ENCODE peak calls at places on chromosomes 13 and 19, in four cellular contexts. W, O, H and K are unnamed samples.
A peak's percentile ranks its signal among the peaks of the same experiment; 100 is the strongest.

GRCh38 chr13:36453518-36453917 is 21.2 kb downstream of the CCNA1 start:
- DNase-seq in W (no peak), O (no peak), H (no peak), K (no peak)

GRCh38 chr19:44576843-44577565 is 36.4 kb upstream of the IGSF23 start:
- DNase-seq in W (no peak), O (no peak), H (no peak), K (peak; percentile 76)

GRCh38 chr13:108586826-108587225 is 42.6 kb upstream of the MYO16 start:
- DNase-seq in W (no peak), O (no peak), H (no peak), K (no peak)

GRCh38 chr19:16756649-16757048 is 37.0 kb downstream of the NWD1 start:
- DNase-seq in W (no peak), O (no peak), H (no peak), K (no peak)

GRCh38 chr13:27933580-27934328 is 14.0 kb downstream of the PDX1 start:
- DNase-seq in W (no peak), O (no peak), H (no peak), K (no peak)

GRCh38 chr13:23794267-23795161 is 94.7 kb downstream of the MIPEP start:
- DNase-seq in W (no peak), O (no peak), H (no peak), K (no peak)

GRCh38 chr19:30087381-30088138 is 145.5 kb downstream of the URI1 start:
- DNase-seq in W (no peak), O (no peak), H (no peak), K (no peak)

GRCh38 chr19:4556574-4557185 is 2.8 kb downstream of the SEMA6B start:
- DNase-seq in W (no peak), O (no peak), H (no peak), K (no peak)

GRCh38 chr19:14972676-14973075 is 7.0 kb downstream of the SLC1A6 start:
- DNase-seq in W (no peak), O (no peak), H (no peak), K (no peak)

GRCh38 chr19:44607049-44607448 is 6.3 kb upstream of the IGSF23 start:
- DNase-seq in W (no peak), O (no peak), H (no peak), K (peak; percentile 19)

GRCh38 chr19:8517551-8518442 is 3.8 kb upstream of the ZNF414 start:
- DNase-seq in W (no peak), O (no peak), H (peak; percentile 20), K (no peak)

GRCh38 chr13:81089758-81090157 is 748.8 kb upstream of the SPRY2 start:
- DNase-seq in W (no peak), O (no peak), H (no peak), K (no peak)

GRCh38 chr19:2451741-2452140 is 5.0 kb downstream of the LMNB2 start:
- DNase-seq in W (no peak), O (no peak), H (no peak), K (no peak)

GRCh38 chr13:41463823-41464602 is 6.7 kb downstream of the RGCC start:
- DNase-seq in W (no peak), O (no peak), H (no peak), K (no peak)

GRCh38 chr13:20658451-20658850 is 45.0 kb upstream of the IL17D start:
- DNase-seq in W (no peak), O (no peak), H (no peak), K (no peak)

GRCh38 chr13:99756281-99756680 is 215.3 kb downstream of the ZIC5 start:
- DNase-seq in W (no peak), O (no peak), H (no peak), K (no peak)

GRCh38 chr13:97267418-97268059 is 45.4 kb downstream of the MBNL2 start:
- DNase-seq in W (peak; percentile 48), O (no peak), H (no peak), K (no peak)

GRCh38 chr13:90447735-90448103 is 899.8 kb upstream of the MIR17HG start:
- DNase-seq in W (no peak), O (no peak), H (no peak), K (no peak)

GRCh38 chr13:31310356-31310755 is 110.6 kb downstream of the B3GLCT start:
- DNase-seq in W (no peak), O (no peak), H (no peak), K (no peak)

DNA sequence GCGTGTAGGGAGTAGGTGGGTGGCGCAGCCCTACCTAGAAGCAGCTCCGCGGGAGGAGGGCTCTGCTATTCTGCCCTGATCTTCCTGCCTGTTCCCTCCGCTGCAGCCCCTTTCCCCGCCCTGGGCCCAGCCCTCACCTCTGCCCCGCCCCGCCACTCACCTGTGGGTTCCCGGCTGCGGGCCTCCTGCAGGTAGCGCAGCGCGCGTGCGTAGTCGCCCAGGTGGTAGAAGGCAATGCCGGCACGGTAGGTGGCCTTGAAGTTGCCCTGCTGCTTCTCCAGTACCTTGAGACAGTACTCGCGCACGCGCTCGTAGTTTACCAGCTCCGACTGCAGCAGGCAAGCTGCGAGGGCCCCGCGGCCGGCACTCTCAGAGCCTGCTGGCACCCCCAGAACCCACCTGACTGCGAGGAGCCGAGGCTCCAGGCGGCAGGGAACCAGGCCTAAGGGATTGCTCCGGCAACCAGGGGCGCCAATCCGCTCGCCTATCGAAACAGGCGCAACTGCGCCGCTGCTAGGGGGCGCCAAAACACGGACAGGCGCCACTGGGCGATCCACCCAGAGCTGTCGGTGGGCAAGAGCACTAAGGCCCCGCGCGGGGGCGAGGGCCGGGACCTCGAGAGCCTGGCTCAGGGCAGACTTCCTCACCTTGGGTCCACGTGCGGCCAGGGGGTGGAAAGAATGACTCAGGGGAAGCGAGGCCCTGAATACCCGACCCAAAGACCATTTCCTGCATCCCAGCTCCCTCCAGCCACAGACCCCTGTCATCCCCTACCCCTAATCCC is 965 bp downstream of the TTC9B start:
- DNase-seq in W (no peak), O (no peak), H (no peak), K (no peak)
- TF ChIP-seq CTCF in W (no peak), O (no peak), H (no peak), K (no peak)

DNA sequence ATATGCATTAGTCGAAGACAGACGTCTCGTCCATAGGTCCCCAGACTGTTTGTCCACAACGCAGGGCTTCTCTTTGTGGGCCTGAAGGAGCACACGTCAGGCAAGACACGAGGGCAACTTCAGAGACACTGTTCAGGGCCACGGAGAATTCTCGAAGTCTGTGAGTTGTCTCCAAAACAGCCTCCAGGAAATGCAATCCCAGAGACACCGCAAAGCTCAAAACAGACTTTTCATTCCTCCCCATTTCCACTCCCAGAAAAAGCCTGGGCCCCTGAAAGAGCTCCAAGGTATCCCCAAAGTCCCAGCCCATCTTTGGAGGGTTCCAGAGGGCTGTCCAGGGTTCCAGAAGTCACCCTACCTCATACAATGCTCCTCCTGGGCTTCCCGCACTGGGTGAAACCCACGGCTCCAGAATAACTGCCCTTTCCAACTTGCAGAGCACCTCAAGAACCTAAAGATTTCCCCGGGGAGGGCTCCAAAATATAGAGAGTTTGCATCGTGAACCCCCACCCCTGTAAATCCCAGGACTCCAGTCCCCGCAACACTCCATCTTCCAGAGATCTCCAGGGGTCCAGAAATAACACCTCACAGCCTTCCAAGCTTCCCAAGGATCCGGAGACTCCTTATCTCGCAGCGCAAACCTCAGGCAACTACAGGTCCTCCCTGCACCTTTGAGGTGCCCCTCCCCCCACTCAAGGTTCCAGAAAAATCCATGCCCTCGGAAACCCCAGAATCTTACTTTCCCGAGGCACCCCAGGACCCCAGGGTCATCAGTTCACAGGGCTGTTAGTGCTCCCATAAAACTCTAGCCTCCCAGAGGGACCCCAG is 690 bp upstream of the FTL start:
- DNase-seq in W (no peak), O (no peak), H (no peak), K (no peak)
- TF ChIP-seq POLR2A in W (no peak), O (no peak), H (no peak), K (no peak)

GRCh38 chr19:10007366-10007765 is 2.9 kb downstream of the COL5A3 start:
- DNase-seq in W (peak; percentile 35), O (peak; percentile 75), H (peak; percentile 39), K (peak; percentile 88)
- H3K4me3 ChIP-seq in W (no peak overlapping the region), O (no peak overlapping the region), H (no peak overlapping the region), K (no peak overlapping the region)

DNA sequence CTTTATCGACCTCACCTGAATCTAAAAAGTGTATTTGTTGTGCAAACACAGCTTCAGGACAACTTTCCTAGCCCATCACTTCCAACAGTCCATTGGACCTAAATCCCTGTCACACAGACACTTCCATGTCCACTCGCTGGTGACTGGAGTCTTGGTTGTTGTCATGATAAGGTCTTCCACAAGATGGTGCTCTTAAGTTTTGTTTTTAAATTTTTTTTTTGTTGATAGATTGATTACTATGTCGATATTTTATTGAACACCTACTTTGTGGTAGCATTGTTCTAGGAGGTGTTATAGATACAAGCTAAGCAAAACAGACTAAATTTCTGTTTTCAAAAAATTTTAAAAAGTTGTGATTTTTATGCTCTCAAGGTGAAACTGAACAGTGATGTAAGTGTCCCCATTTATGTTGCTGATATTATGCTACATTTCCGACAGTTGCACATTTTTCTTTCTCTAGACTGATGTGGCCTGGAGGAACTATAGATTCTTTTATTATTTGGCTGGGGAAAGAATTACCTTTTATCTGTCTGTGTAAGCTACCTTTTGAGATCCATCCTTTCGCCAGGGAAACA is 8.1 kb upstream of the ERICH6B start:
- DNase-seq in W (no peak), O (no peak), H (no peak), K (no peak)
- TF ChIP-seq CTCF in W (peak; percentile 42), O (peak; percentile 10), H (no peak), K (no peak)

GRCh38 chr13:75830842-75831241 is 194.7 kb downstream of the LMO7 start:
- DNase-seq in W (no peak), O (no peak), H (no peak), K (no peak)
- TF ChIP-seq POLR2A in W (no peak), O (no peak), H (no peak), K (no peak)

DNA sequence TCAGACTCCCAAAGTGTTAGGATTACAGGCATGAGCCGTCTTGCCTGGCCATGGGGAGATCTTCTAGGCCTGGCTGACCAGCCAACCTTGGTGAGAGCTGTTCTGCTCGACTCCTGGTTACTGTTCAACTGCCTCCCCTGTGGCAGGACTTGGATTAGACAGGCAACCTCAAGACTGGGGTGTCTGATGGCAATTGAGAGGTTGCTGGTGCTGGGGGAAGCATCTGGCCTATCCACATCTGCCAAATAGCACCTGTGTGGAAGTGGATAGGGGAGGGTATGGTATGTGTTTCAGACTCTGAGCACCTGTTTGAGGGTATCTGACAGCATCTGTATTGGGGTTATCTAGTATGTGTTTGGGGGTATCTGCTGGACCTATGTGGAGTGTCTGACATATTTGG is 44.7 kb downstream of the ARHGEF18 start:
- DNase-seq in W (no peak), O (no peak), H (no peak), K (no peak)
- H3K4me3 ChIP-seq in W (no peak overlapping the region), O (no peak overlapping the region), H (no peak overlapping the region), K (no peak overlapping the region)

GRCh38 chr13:82501804-82502203 is 1380.5 kb downstream of the SLITRK1 start:
- DNase-seq in W (no peak), O (no peak), H (no peak), K (no peak)
- TF ChIP-seq CTCF in W (no peak), O (no peak), H (no peak), K (no peak)

GRCh38 chr13:44576396-44577235 is 486 bp upstream of the TSC22D1 start:
- DNase-seq in W (no peak), O (peak; percentile 37), H (no peak), K (no peak)
- TF ChIP-seq POLR2A in W (no peak), O (no peak), H (no peak), K (no peak)

DNA sequence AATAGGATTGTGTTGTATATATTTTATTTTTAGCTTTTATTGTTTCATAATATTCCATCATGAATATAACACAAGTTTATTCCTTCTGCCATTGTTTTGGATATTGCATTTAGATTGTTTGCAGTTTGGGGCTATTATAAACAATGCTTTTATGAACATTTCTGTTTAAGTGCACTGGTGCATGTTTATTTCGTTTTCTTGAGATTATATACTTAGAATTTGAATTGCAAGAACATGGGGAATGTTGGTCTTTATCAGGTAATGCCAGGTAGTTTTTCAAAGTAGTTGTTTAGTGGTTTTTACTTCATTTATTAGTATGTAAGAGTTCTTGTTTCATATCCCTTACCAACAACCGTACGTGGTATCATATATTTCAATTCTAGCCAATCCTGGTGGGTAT is 4.3 kb downstream of the LSM14A start:
- DNase-seq in W (no peak), O (no peak), H (no peak), K (no peak)
- H3K4me3 ChIP-seq in W (no peak overlapping the region), O (no peak overlapping the region), H (no peak overlapping the region), K (no peak overlapping the region)